ENCODE peak calls at places on chromosomes 16 and 17, in five cellular contexts. Z is pulmonary artery endothelial cell; I is activated CD4-positive, CD25-positive, alpha-beta regulatory T cell treated with anti-CD3 and anti-CD28 coated beads, Interleukin-2, amount 50 U/mL, for 72 hours; G is AG04450; H is endothelial cell. Q is an unnamed sample.
A peak's percentile ranks its signal among the peaks of the same experiment; 100 is the strongest.

GRCh38 chr16:65576631-65577030 is 454.8 kb upstream of the CDH11 start:
- DNase-seq in H (peak; percentile 14), I (no peak), G (no peak), Z (no peak), Q (no peak)

GRCh38 chr16:1502092-1503004 is 9.2 kb downstream of the TELO2 start:
- DNase-seq in H (no peak), Z (no peak), G (no peak), I (no peak), Q (no peak)

GRCh38 chr16:117381-118365 is 20.8 kb downstream of the NPRL3 start:
- DNase-seq in Z (no peak), G (no peak), H (peak; percentile 75), I (peak; percentile 51), Q (peak; percentile 51)

GRCh38 chr16:88478115-88478514 is 25.0 kb downstream of the ZFPM1 start:
- DNase-seq in G (no peak), Z (no peak), H (no peak), I (no peak), Q (no peak)

GRCh38 chr17:39563476-39563875 is 44.2 kb downstream of the NEUROD2 start:
- DNase-seq in G (no peak), H (peak; percentile 39), I (no peak), Z (no peak), Q (no peak)

GRCh38 chr17:35896011-35896587 is 15.9 kb upstream of the CCL5 start:
- DNase-seq in G (no peak), H (no peak), I (no peak), Z (no peak), Q (no peak)

GRCh38 chr17:77410470-77410869 is 269.7 kb downstream of the SEC14L1 start:
- DNase-seq in G (no peak), H (no peak), I (no peak), Z (no peak), Q (no peak)

GRCh38 chr16:3214904-3215600 is 19.9 kb downstream of the ZNF200 start:
- DNase-seq in Z (no peak), I (no peak), H (no peak), G (no peak), Q (no peak)

GRCh38 chr17:58335779-58336455 is 7.3 kb upstream of the TSPOAP1 start:
- DNase-seq in I (peak; percentile 60), G (no peak), Z (no peak), H (no peak), Q (peak; percentile 59)

GRCh38 chr16:50281391-50282009 is 15.1 kb downstream of the ADCY7 start:
- DNase-seq in G (no peak), I (no peak), Z (no peak), H (no peak), Q (no peak)

GRCh38 chr16:31072540-31073072 is 1.4 kb downstream of the ZNF668 start:
- DNase-seq in Z (no peak), G (no peak), H (peak; percentile 18), I (no peak), Q (no peak)

GRCh38 chr16:70258065-70258464 is 6.3 kb upstream of the EXOSC6 start:
- DNase-seq in H (no peak), I (no peak), Z (no peak), G (no peak), Q (no peak)

GRCh38 chr17:21453144-21453982 is 77.2 kb downstream of the KCNJ12 start:
- DNase-seq in H (no peak), G (no peak), I (no peak), Z (no peak), Q (no peak)

GRCh38 chr17:30576326-30576861 is 99.2 kb downstream of the GOSR1 start:
- DNase-seq in G (no peak), I (no peak), Z (no peak), H (no peak), Q (no peak)

GRCh38 chr16:73053379-73054130 is 5.6 kb upstream of the ZFHX3 start:
- DNase-seq in I (no peak), G (no peak), H (no peak), Z (peak; percentile 24), Q (no peak)

GRCh38 chr16:71930013-71930563 is 34.8 kb downstream of the IST1 start:
- DNase-seq in Z (no peak), I (no peak), H (no peak), G (no peak), Q (no peak)

GRCh38 chr16:23124315-23124714 is 24.9 kb downstream of the USP31 start:
- DNase-seq in Z (peak; percentile 58), I (no peak), H (no peak), G (no peak), Q (no peak)

Q was measured in central memory CD8-positive, alpha-beta T cell.